ENCODE peak calls at places on chromosomes 4 and X, in six cellular contexts. C, Z, P, W, B and T are unnamed samples.
A peak's percentile ranks its signal among the peaks of the same experiment; 100 is the strongest.

GRCh38 chr4:85964298-85964697 is 395.6 kb downstream of the MAPK10 start:
- DNase-seq in C (no peak), Z (no peak), P (no peak), W (no peak), B (peak; percentile 4), T (no peak)

GRCh38 chr4:159768011-159768410 is 665.1 kb downstream of the RAPGEF2 start:
- DNase-seq in C (no peak), Z (no peak), P (peak; percentile 22), W (no peak), B (peak; percentile 20), T (no peak)

GRCh38 chr4:10639664-10640063 is 44.9 kb downstream of the CLNK start:
- DNase-seq in C (no peak), Z (no peak), P (no peak), W (no peak), B (peak; percentile 6), T (no peak)

GRCh38 chr4:116180056-116180690 is 905.2 kb downstream of the TRAM1L1 start:
- DNase-seq in C (no peak), Z (no peak), P (peak; percentile 5), W (no peak), B (peak; percentile 4), T (no peak)

GRCh38 chrX:132483523-132483922 is 5.3 kb downstream of the MBNL3 start:
- DNase-seq in C (no peak), Z (no peak), P (no peak), W (no peak), B (no peak), T (no peak)

GRCh38 chr4:37631551-37631950 is 54.6 kb downstream of the RELL1 start:
- DNase-seq in C (peak; percentile 81), Z (no peak), P (peak; percentile 85), W (no peak), B (no peak), T (no peak)

GRCh38 chrX:122910697-122911096 is 273.4 kb upstream of the GRIA3 start:
- DNase-seq in C (no peak), Z (no peak), P (no peak), W (no peak), B (no peak), T (no peak)

GRCh38 chr4:29311231-29311630 is 1408.9 kb upstream of the PCDH7 start:
- DNase-seq in C (no peak), Z (no peak), P (peak; percentile 12), W (no peak), B (no peak), T (no peak)

GRCh38 chrX:118116308-118117068 is at the start of gene KLHL13:
- DNase-seq in C (peak; percentile 30), Z (peak; percentile 11), P (peak; percentile 44), W (no peak), B (peak; percentile 28), T (no peak)

GRCh38 chrX:27222661-27223060 is 240.5 kb downstream of the PPP4R3C start:
- DNase-seq in C (no peak), Z (no peak), P (no peak), W (no peak), B (no peak), T (no peak)

GRCh38 chr4:151624606-151625565 is 135.9 kb downstream of the GATB start:
- DNase-seq in C (no peak), Z (peak; percentile 29), P (peak; percentile 9), W (no peak), B (no peak), T (no peak)

GRCh38 chrX:150574824-150575409 is 6.5 kb downstream of the MTM1 start:
- DNase-seq in C (no peak), Z (no peak), P (no peak), W (no peak), B (no peak), T (no peak)

GRCh38 chr4:134089885-134090284 is 111.7 kb downstream of the PABPC4L start:
- DNase-seq in C (no peak), Z (no peak), P (no peak), W (no peak), B (no peak), T (no peak)

GRCh38 chr4:93337196-93337595 is 491.4 kb upstream of the ATOH1 start:
- DNase-seq in C (no peak), Z (no peak), P (no peak), W (no peak), B (no peak), T (no peak)

GRCh38 chrX:75365243-75365975 is 91.5 kb downstream of the UPRT start:
- DNase-seq in C (no peak), Z (no peak), P (no peak), W (no peak), B (no peak), T (no peak)

GRCh38 chr4:153755186-153755585 is 4.6 kb downstream of the RNF175 start:
- DNase-seq in C (no peak), Z (no peak), P (no peak), W (no peak), B (no peak), T (no peak)

GRCh38 chrX:98480606-98481005 is 1596.9 kb downstream of the RPA4 start:
- DNase-seq in C (no peak), Z (no peak), P (no peak), W (no peak), B (peak; percentile 0), T (no peak)

GRCh38 chr4:8909548-8909947 is 37.9 kb upstream of the HMX1 start:
- DNase-seq in C (no peak), Z (no peak), P (no peak), W (no peak), B (no peak), T (no peak)

GRCh38 chrX:102950908-102951866 is 14.1 kb downstream of the RAB40AL start:
- DNase-seq in C (no peak), Z (peak; percentile 18), P (peak; percentile 50), W (peak; percentile 38), B (peak; percentile 26), T (no peak)

GRCh38 chr4:8438743-8439142 is 1.8 kb downstream of the ACOX3 start:
- DNase-seq in C (no peak), Z (no peak), P (no peak), W (no peak), B (no peak), T (no peak)

GRCh38 chr4:108453366-108453765 is 167.0 kb upstream of the RPL34 start:
- DNase-seq in C (no peak), Z (no peak), P (no peak), W (no peak), B (peak; percentile 33), T (no peak)

GRCh38 chr4:108450236-108450898 is 170.0 kb upstream of the RPL34 start:
- DNase-seq in C (no peak), Z (no peak), P (no peak), W (no peak), B (no peak), T (no peak)

GRCh38 chr4:108449139-108449538 is 171.2 kb upstream of the RPL34 start:
- DNase-seq in C (no peak), Z (no peak), P (no peak), W (no peak), B (no peak), T (no peak)

GRCh38 chr4:108454227-108454626 is 166.1 kb upstream of the RPL34 start:
- DNase-seq in C (no peak), Z (no peak), P (no peak), W (no peak), B (no peak), T (no peak)
- H3K9me3 ChIP-seq in C (no peaks in the 10 kb centered on the region), Z (no peaks in the 10 kb centered on the region), P (no peaks in the 10 kb centered on the region), W (no peaks in the 10 kb centered on the region), B (no peaks in the 10 kb centered on the region), T (no peaks in the 10 kb centered on the region)

GRCh38 chrX:15834051-15834450 is 20.6 kb downstream of the AP1S2 start:
- DNase-seq in C (no peak), Z (no peak), P (no peak), W (no peak), B (no peak), T (no peak)
- H3K4me1 ChIP-seq in C (no peaks in the 10 kb centered on the region), Z (no peaks in the 10 kb centered on the region), P (peaks cover 11% of the 10 kb centered on the region), W (no peaks in the 10 kb centered on the region), B (no peaks in the 10 kb centered on the region), T (no peaks in the 10 kb centered on the region)

GRCh38 chr4:106083065-106083464 is 187.8 kb downstream of the NPNT start:
- DNase-seq in C (no peak), Z (no peak), P (no peak), W (no peak), B (no peak), T (no peak)
- H3K9me3 ChIP-seq in C (peaks cover 52% of the 10 kb centered on the region), Z (no peaks in the 10 kb centered on the region), P (no peaks in the 10 kb centered on the region), W (no peaks in the 10 kb centered on the region), B (no peaks in the 10 kb centered on the region), T (peaks cover 17% of the 10 kb centered on the region)

GRCh38 chr4:107760281-107760947 is 40.4 kb upstream of the PAPSS1 start:
- DNase-seq in C (no peak), Z (peak; percentile 16), P (peak; percentile 36), W (no peak), B (no peak), T (no peak)
- H3K4me1 ChIP-seq in C (no peaks in the 10 kb centered on the region), Z (peaks cover 5% of the 10 kb centered on the region), P (no peaks in the 10 kb centered on the region), W (no peaks in the 10 kb centered on the region), B (no peaks in the 10 kb centered on the region), T (no peaks in the 10 kb centered on the region)

DNA sequence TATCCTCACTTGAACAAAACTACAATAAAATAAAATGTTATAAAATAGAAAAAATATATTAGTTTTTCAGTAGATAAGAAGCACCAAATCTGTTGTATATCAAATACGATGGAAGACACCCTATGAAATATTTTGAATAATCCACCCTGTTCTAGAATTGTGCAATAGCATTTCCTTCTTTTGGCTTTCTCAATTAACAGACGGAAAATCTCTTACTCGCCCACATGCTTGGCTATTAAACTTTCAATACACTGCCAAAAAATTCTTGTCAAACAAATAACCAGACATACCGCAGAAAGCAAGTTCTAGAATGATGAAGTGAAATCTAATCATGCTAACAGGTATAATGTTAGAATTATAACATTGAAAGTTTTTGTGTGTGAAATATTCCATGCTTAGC is 671.6 kb upstream of the SLIT2 start:
- DNase-seq in C (no peak), Z (no peak), P (peak; percentile 86), W (no peak), B (peak; percentile 2), T (no peak)
- H3K9me3 ChIP-seq in C (no peaks in the 10 kb centered on the region), Z (no peaks in the 10 kb centered on the region), P (no peaks in the 10 kb centered on the region), W (no peaks in the 10 kb centered on the region), B (no peaks in the 10 kb centered on the region), T (no peaks in the 10 kb centered on the region)